ENCODE peak calls at places on chromosomes 11 and 22, in six cellular contexts. P is NCI-H69; Z is stimulated activated naive CD8-positive, alpha-beta T cell treated with anti-CD3 and anti-CD28 coated beads, Interleukin-15, Interleukin-2, amounts not matched to agents 100 U/mL and 50 U/mL, for 24 hours; N is activated CD4-positive, alpha-beta T cell treated with anti-CD3 and anti-CD28 coated beads, Interleukin-2, amount 50 U/mL, for 24 hours; B is A549; W is ureter. D is an unnamed sample.

GRCh38 chr11:45527898-45528297 is 137.5 kb downstream of the CHST1 start:
- DNase-seq in Z (peak), B (no peak), P (no peak), N (no peak), W (no peak), D (no peak)

GRCh38 chr11:95372097-95372656 is 141.2 kb upstream of the SESN3 start:
- DNase-seq in W (no peak), P (no peak), B (no peak), Z (no peak), N (no peak), D (no peak)

GRCh38 chr11:1820463-1821325 is 14.1 kb upstream of the SYT8 start:
- DNase-seq in N (no peak), P (no peak), Z (no peak), B (no peak), W (no peak), D (no peak)

GRCh38 chr11:35765211-35765610 is 102.6 kb downstream of the TRIM44 start:
- DNase-seq in P (no peak), N (no peak), W (no peak), B (no peak), Z (no peak), D (no peak)

GRCh38 chr11:61082931-61083531 is 19.3 kb upstream of the CD5 start:
- DNase-seq in N (no peak), B (no peak), P (no peak), Z (peak), W (no peak), D (no peak)

GRCh38 chr11:65591939-65592814 is 3.4 kb downstream of the KCNK7 start:
- DNase-seq in P (no peak), B (no peak), W (no peak), Z (no peak), N (no peak), D (no peak)

GRCh38 chr11:19934828-19935259 is 222.2 kb downstream of the NAV2 start:
- DNase-seq in Z (no peak), P (no peak), B (no peak), N (no peak), W (no peak), D (no peak)

GRCh38 chr11:22938691-22939090 is 78.4 kb upstream of the CCDC179 start:
- DNase-seq in P (no peak), N (no peak), B (no peak), Z (no peak), W (no peak), D (no peak)

GRCh38 chr22:42959472-42960145 is 55.3 kb downstream of the PACSIN2 start:
- DNase-seq in P (peak), B (peak), W (peak), Z (no peak), N (no peak), D (no peak)

GRCh38 chr22:40240671-40241070 is 62.9 kb downstream of the TNRC6B start:
- DNase-seq in P (no peak), N (no peak), B (no peak), W (no peak), Z (no peak), D (no peak)